ENCODE peak calls at places on chromosomes 5 and 9, in five cellular contexts. One of them, this sample, is unnamed.

GRCh38 chr9:85137606-85138150 is 468.1 kb downstream of the NTRK2 start:
- DNase-seq in epithelial cell of esophagus: peak
- DNase-seq in neural crest cell: no peak
- DNase-seq in fibroblast of mammary gland: no peak
- DNase-seq in body of pancreas: no peak
- DNase-seq in this sample: no peak

GRCh38 chr5:123350744-123351143 is 72.5 kb downstream of the CEP120 start:
- DNase-seq in epithelial cell of esophagus: peak
- DNase-seq in neural crest cell: no peak
- DNase-seq in fibroblast of mammary gland: no peak
- DNase-seq in body of pancreas: no peak
- DNase-seq in this sample: no peak

GRCh38 chr9:95157491-95158151 is 159.9 kb downstream of the FANCC start:
- DNase-seq in epithelial cell of esophagus: peak
- DNase-seq in neural crest cell: no peak
- DNase-seq in fibroblast of mammary gland: peak
- DNase-seq in body of pancreas: peak
- DNase-seq in this sample: no peak

GRCh38 chr5:153896701-153897100 is 142.0 kb downstream of the FAM114A2 start:
- DNase-seq in epithelial cell of esophagus: peak
- DNase-seq in neural crest cell: no peak
- DNase-seq in fibroblast of mammary gland: peak
- DNase-seq in body of pancreas: no peak
- DNase-seq in this sample: no peak

GRCh38 chr9:78213696-78214095 is 22.2 kb upstream of the CEP78 start:
- DNase-seq in epithelial cell of esophagus: peak
- DNase-seq in neural crest cell: no peak
- DNase-seq in fibroblast of mammary gland: peak
- DNase-seq in body of pancreas: no peak
- DNase-seq in this sample: no peak

GRCh38 chr9:22214497-22215031 is 205.5 kb upstream of the CDKN2B start:
- DNase-seq in epithelial cell of esophagus: peak
- DNase-seq in neural crest cell: no peak
- DNase-seq in fibroblast of mammary gland: peak
- DNase-seq in body of pancreas: no peak
- DNase-seq in this sample: no peak

GRCh38 chr5:16616536-16617271 is at the start of gene RETREG1:
- DNase-seq in epithelial cell of esophagus: peak
- DNase-seq in neural crest cell: peak
- DNase-seq in fibroblast of mammary gland: no peak
- DNase-seq in body of pancreas: peak
- DNase-seq in this sample: peak

GRCh38 chr5:123359454-123359853 is 63.7 kb downstream of the CEP120 start:
- DNase-seq in epithelial cell of esophagus: no peak
- DNase-seq in neural crest cell: no peak
- DNase-seq in fibroblast of mammary gland: no peak
- DNase-seq in body of pancreas: no peak
- DNase-seq in this sample: no peak

GRCh38 chr5:135476615-135477493 is 24.7 kb upstream of the TIFAB start:
- DNase-seq in epithelial cell of esophagus: no peak
- DNase-seq in neural crest cell: no peak
- DNase-seq in fibroblast of mammary gland: no peak
- DNase-seq in body of pancreas: no peak
- DNase-seq in this sample: no peak

GRCh38 chr5:150412319-150413175 is at the start of gene CD74:
- DNase-seq in epithelial cell of esophagus: peak
- DNase-seq in neural crest cell: peak
- DNase-seq in fibroblast of mammary gland: no peak
- DNase-seq in body of pancreas: peak
- DNase-seq in this sample: peak

GRCh38 chr5:10602031-10602806 is 38.3 kb downstream of the ANKRD33B start:
- DNase-seq in epithelial cell of esophagus: no peak
- DNase-seq in neural crest cell: no peak
- DNase-seq in fibroblast of mammary gland: no peak
- DNase-seq in body of pancreas: peak
- DNase-seq in this sample: no peak

GRCh38 chr5:172529896-172530295 is 75.6 kb upstream of the SH3PXD2B start:
- DNase-seq in epithelial cell of esophagus: no peak
- DNase-seq in neural crest cell: no peak
- DNase-seq in fibroblast of mammary gland: no peak
- DNase-seq in body of pancreas: no peak
- DNase-seq in this sample: no peak

GRCh38 chr9:20624201-20625002 is 2.1 kb upstream of the MLLT3 start:
- DNase-seq in epithelial cell of esophagus: peak
- DNase-seq in neural crest cell: peak
- DNase-seq in fibroblast of mammary gland: peak
- DNase-seq in body of pancreas: peak
- DNase-seq in this sample: no peak

GRCh38 chr9:68762570-68762969 is 57.5 kb downstream of the PIP5K1B start:
- DNase-seq in epithelial cell of esophagus: no peak
- DNase-seq in neural crest cell: no peak
- DNase-seq in fibroblast of mammary gland: no peak
- DNase-seq in body of pancreas: no peak
- DNase-seq in this sample: no peak

GRCh38 chr5:107670028-107670926 is 460 bp downstream of the EFNA5 start:
- DNase-seq in epithelial cell of esophagus: peak
- DNase-seq in neural crest cell: peak
- DNase-seq in fibroblast of mammary gland: no peak
- DNase-seq in body of pancreas: peak
- DNase-seq in this sample: no peak

GRCh38 chr5:107937198-107937597 is 266.5 kb upstream of the EFNA5 start:
- DNase-seq in epithelial cell of esophagus: no peak
- DNase-seq in neural crest cell: no peak
- DNase-seq in fibroblast of mammary gland: no peak
- DNase-seq in body of pancreas: no peak
- DNase-seq in this sample: no peak

GRCh38 chr5:96823900-96824351 is 16.2 kb upstream of the ERAP1 start:
- DNase-seq in epithelial cell of esophagus: peak
- DNase-seq in neural crest cell: no peak
- DNase-seq in fibroblast of mammary gland: peak
- DNase-seq in body of pancreas: no peak
- DNase-seq in this sample: no peak

GRCh38 chr5:25362799-25363198 is 718.0 kb upstream of the CDH10 start:
- DNase-seq in epithelial cell of esophagus: no peak
- DNase-seq in neural crest cell: no peak
- DNase-seq in fibroblast of mammary gland: no peak
- DNase-seq in body of pancreas: no peak
- DNase-seq in this sample: no peak

GRCh38 chr9:20508242-20508641 is 114.1 kb downstream of the MLLT3 start:
- DNase-seq in epithelial cell of esophagus: no peak
- DNase-seq in neural crest cell: no peak
- DNase-seq in fibroblast of mammary gland: no peak
- DNase-seq in body of pancreas: no peak
- DNase-seq in this sample: no peak

GRCh38 chr9:26133537-26133936 is 455.3 kb upstream of the TUSC1 start:
- DNase-seq in epithelial cell of esophagus: no peak
- DNase-seq in neural crest cell: no peak
- DNase-seq in fibroblast of mammary gland: no peak
- DNase-seq in body of pancreas: no peak
- DNase-seq in this sample: no peak

GRCh38 chr5:14191325-14191724 is 48.2 kb downstream of the TRIO start:
- DNase-seq in epithelial cell of esophagus: no peak
- DNase-seq in neural crest cell: no peak
- DNase-seq in fibroblast of mammary gland: no peak
- DNase-seq in body of pancreas: no peak
- DNase-seq in this sample: no peak

GRCh38 chr9:14827805-14828204 is 82.4 kb downstream of the FREM1 start:
- DNase-seq in epithelial cell of esophagus: no peak
- DNase-seq in neural crest cell: no peak
- DNase-seq in fibroblast of mammary gland: no peak
- DNase-seq in body of pancreas: no peak
- DNase-seq in this sample: no peak

GRCh38 chr9:4301302-4301701 is 1.4 kb upstream of the GLIS3 start:
- DNase-seq in epithelial cell of esophagus: peak
- DNase-seq in neural crest cell: no peak
- DNase-seq in fibroblast of mammary gland: peak
- DNase-seq in body of pancreas: no peak
- DNase-seq in this sample: no peak

DNA sequence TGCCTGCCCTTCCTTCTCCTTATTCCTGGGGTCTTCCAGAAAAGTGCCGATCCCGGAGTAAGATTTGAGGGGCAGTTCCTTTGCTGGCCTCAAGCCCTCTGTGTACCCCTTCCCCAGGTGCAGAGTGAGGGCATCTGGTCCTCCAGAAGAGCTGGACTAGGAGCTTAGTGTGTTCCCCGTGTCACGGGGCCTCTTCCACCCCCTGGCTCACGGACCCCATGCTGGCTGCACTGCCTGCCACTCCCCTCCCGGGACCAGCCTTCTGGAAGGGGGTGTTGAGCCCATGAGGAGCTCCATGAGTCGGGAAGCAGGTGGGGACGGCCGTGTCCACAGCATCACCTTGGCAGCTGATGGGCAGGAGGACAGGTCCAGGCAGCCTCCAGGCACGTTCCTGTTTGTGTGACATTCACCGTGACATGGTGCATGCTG is 6.1 kb upstream of the LCN1 start:
- DNase-seq in epithelial cell of esophagus: no peak
- DNase-seq in neural crest cell: no peak
- DNase-seq in fibroblast of mammary gland: no peak
- DNase-seq in body of pancreas: peak
- DNase-seq in this sample: peak
- TF ChIP-seq CTCF in epithelial cell of esophagus: no peak
- TF ChIP-seq CTCF in neural crest cell: no peak
- TF ChIP-seq CTCF in fibroblast of mammary gland: no peak
- TF ChIP-seq CTCF in body of pancreas: no peak
- TF ChIP-seq CTCF in this sample: no peak

DNA sequence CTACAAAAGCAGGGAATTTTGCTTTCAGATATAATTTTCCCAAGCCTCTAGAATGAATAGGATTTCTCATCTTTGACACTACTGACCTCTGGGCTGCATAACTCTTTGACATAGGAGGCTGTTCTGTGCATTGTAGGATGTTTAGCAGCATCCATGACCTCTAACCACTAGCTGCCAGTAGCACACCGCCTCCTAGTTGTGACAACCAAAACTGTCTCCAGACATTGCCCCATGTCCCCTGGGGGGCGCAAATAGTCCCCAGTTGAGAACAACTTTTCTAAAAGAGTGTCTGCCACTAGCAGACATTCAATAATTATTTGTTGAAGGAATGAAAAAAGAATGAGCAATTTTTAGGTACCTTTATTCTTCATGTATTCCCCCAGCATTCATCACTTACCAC is 51.8 kb downstream of the POU4F3 start:
- DNase-seq in epithelial cell of esophagus: no peak
- DNase-seq in neural crest cell: no peak
- DNase-seq in fibroblast of mammary gland: no peak
- DNase-seq in body of pancreas: no peak
- DNase-seq in this sample: no peak
- TF ChIP-seq CTCF in epithelial cell of esophagus: no peak
- TF ChIP-seq CTCF in neural crest cell: no peak
- TF ChIP-seq CTCF in fibroblast of mammary gland: peak
- TF ChIP-seq CTCF in body of pancreas: no peak
- TF ChIP-seq CTCF in this sample: no peak

DNA sequence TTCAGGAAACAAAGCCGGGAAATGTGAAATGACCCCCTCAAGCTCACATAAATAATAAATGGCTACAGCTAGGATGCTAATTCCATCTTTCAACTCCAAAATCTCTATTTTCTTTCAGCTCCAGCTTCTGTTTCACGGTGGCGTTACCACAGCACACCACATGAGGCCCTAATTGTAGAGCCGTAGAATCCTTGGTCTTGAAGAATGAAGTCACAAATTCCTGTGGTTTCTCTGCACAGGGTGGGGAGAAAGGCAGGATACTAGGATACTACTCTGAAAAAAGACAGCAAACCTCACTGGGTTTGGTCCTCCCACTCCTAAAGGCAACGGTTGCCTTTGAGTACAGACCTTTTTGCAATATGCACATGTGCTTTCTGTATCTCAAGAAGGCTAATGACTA is 13.9 kb upstream of the RARS1 start:
- DNase-seq in epithelial cell of esophagus: peak
- DNase-seq in neural crest cell: no peak
- DNase-seq in fibroblast of mammary gland: peak
- DNase-seq in body of pancreas: no peak
- DNase-seq in this sample: no peak
- TF ChIP-seq CTCF in epithelial cell of esophagus: peak
- TF ChIP-seq CTCF in neural crest cell: no peak
- TF ChIP-seq CTCF in fibroblast of mammary gland: peak
- TF ChIP-seq CTCF in body of pancreas: no peak
- TF ChIP-seq CTCF in this sample: no peak

DNA sequence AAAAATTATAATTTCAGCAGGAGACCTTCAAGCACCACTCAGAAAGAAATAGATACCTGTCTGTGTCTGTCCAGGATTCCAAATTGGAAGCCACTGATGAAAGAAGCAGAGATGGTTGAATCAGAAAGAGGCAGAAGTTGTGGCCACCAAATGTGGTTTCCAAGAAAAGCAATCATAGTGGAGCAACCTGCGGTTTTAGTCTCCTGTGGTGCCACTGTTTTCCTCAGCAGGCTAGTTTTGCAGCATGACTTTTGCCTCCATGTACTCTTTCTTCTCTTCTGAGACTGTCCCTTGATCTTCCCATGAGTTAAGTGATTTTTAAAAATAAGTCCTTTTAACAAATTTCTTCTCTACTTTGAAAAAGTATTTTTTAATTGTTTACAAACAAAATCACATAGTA is 535.8 kb downstream of the CYLC2 start:
- DNase-seq in epithelial cell of esophagus: no peak
- DNase-seq in neural crest cell: no peak
- DNase-seq in fibroblast of mammary gland: no peak
- DNase-seq in body of pancreas: no peak
- DNase-seq in this sample: no peak
- TF ChIP-seq CTCF in epithelial cell of esophagus: no peak
- TF ChIP-seq CTCF in neural crest cell: no peak
- TF ChIP-seq CTCF in fibroblast of mammary gland: no peak
- TF ChIP-seq CTCF in body of pancreas: no peak
- TF ChIP-seq CTCF in this sample: no peak

GRCh38 chr5:89204766-89205165 is 321.8 kb upstream of the MEF2C start:
- DNase-seq in epithelial cell of esophagus: no peak
- DNase-seq in neural crest cell: no peak
- DNase-seq in fibroblast of mammary gland: peak
- DNase-seq in body of pancreas: no peak
- DNase-seq in this sample: no peak

GRCh38 chr5:89211836-89212235 is 328.9 kb upstream of the MEF2C start:
- DNase-seq in epithelial cell of esophagus: peak
- DNase-seq in neural crest cell: no peak
- DNase-seq in fibroblast of mammary gland: peak
- DNase-seq in body of pancreas: no peak
- DNase-seq in this sample: no peak

GRCh38 chr5:89213584-89213983 is 330.6 kb upstream of the MEF2C start:
- DNase-seq in epithelial cell of esophagus: no peak
- DNase-seq in neural crest cell: no peak
- DNase-seq in fibroblast of mammary gland: peak
- DNase-seq in body of pancreas: peak
- DNase-seq in this sample: no peak

GRCh38 chr5:89203611-89204010 is 320.6 kb upstream of the MEF2C start:
- DNase-seq in epithelial cell of esophagus: no peak
- DNase-seq in neural crest cell: no peak
- DNase-seq in fibroblast of mammary gland: no peak
- DNase-seq in body of pancreas: no peak
- DNase-seq in this sample: no peak

DNA sequence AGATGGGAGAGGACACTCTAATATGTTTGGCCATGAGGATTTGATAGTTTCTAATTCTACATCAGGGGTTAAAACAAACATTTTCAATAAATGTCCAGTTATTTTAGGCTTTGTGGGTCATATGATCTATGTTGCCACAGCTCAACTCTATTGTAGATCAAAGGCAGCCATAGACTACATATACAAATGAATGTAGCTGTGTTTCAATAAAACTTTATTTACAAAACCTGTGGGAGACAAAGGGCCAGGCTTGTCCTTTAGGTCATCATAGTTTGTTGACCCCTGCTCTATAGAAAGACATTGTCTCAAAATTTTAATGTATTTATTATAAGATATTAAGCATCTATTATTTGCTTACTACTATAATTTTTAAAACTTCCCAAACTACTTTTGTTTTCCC is 325.4 kb upstream of the MEF2C start:
- DNase-seq in epithelial cell of esophagus: no peak
- DNase-seq in neural crest cell: no peak
- DNase-seq in fibroblast of mammary gland: no peak
- DNase-seq in body of pancreas: no peak
- DNase-seq in this sample: no peak
- TF ChIP-seq CTCF in epithelial cell of esophagus: no peak
- TF ChIP-seq CTCF in neural crest cell: no peak
- TF ChIP-seq CTCF in fibroblast of mammary gland: no peak
- TF ChIP-seq CTCF in body of pancreas: no peak
- TF ChIP-seq CTCF in this sample: no peak